ENCODE peak calls at places on chromosomes 7 and 10, in six cellular contexts. Z is NB4, O is A549, L is K562, R is GM12878, S is HepG2. C is an unnamed sample.

GRCh38 chr10:62384447-62385081 is 10.4 kb downstream of the ZNF365 start:
- DNase-seq in R (no peak), S (no peak), L (no peak), Z (no peak), O (no peak), C (no peak)

GRCh38 chr7:105808703-105809590 is 67.5 kb downstream of the ATXN7L1 start:
- DNase-seq in R (peak), S (no peak), L (peak), Z (peak), O (no peak), C (peak)

GRCh38 chr10:3861785-3862184 is 76.8 kb upstream of the KLF6 start:
- DNase-seq in L (no peak), Z (no peak), R (no peak), O (no peak), S (no peak), C (no peak)

GRCh38 chr7:121544199-121544598 is 148.1 kb upstream of the FAM3C start:
- DNase-seq in O (no peak), R (no peak), Z (no peak), S (no peak), L (no peak), C (no peak)

GRCh38 chr10:60139798-60140566 is 233.6 kb upstream of the CCDC6 start:
- DNase-seq in L (no peak), Z (no peak), R (no peak), S (no peak), O (no peak), C (peak)

GRCh38 chr10:10891437-10891836 is 126.2 kb upstream of the CELF2 start:
- DNase-seq in S (no peak), Z (no peak), L (no peak), R (no peak), O (no peak), C (no peak)

GRCh38 chr10:79336276-79336675 is 11.0 kb upstream of the PPIF start:
- DNase-seq in L (no peak), O (no peak), S (no peak), R (no peak), Z (no peak), C (no peak)

GRCh38 chr7:116876664-116877442 is 14.5 kb downstream of the CAPZA2 start:
- DNase-seq in R (no peak), L (peak), S (no peak), Z (no peak), O (no peak), C (peak)

GRCh38 chr10:68900427-68901105 is 549 bp upstream of the DDX50 start:
- DNase-seq in O (peak), S (no peak), Z (no peak), R (peak), L (no peak), C (no peak)

GRCh38 chr7:88041583-88041982 is 107.5 kb downstream of the ADAM22 start:
- DNase-seq in L (no peak), O (no peak), R (no peak), S (no peak), Z (no peak), C (no peak)

GRCh38 chr10:132746801-132747625 is 38.9 kb downstream of the NKX6-2 start:
- DNase-seq in R (no peak), O (no peak), Z (no peak), L (no peak), S (no peak), C (no peak)

GRCh38 chr7:495326-495725 is 24.3 kb downstream of the PDGFA start:
- DNase-seq in Z (no peak), S (no peak), L (no peak), O (no peak), R (no peak), C (no peak)

GRCh38 chr10:7239312-7239985 is 171.4 kb downstream of the SFMBT2 start:
- DNase-seq in Z (no peak), L (no peak), S (no peak), R (no peak), O (no peak), C (no peak)

GRCh38 chr7:75969182-75969581 is 25.2 kb downstream of the TMEM120A start:
- DNase-seq in S (no peak), R (no peak), L (no peak), O (no peak), Z (no peak), C (no peak)
- TF ChIP-seq MYC in S (no peak), R (no peak), L (no peak), O (no peak), Z (no peak), C (no peak)

GRCh38 chr7:94040254-94040653 is 36.1 kb upstream of the BET1 start:
- DNase-seq in O (no peak), R (no peak), L (peak), S (no peak), Z (no peak), C (no peak)
- TF ChIP-seq MYC in O (no peak), R (no peak), L (no peak), S (no peak), Z (no peak), C (no peak)

GRCh38 chr10:22615819-22616499 is 98.4 kb downstream of the PIP4K2A start:
- DNase-seq in S (peak), Z (peak), O (no peak), R (peak), L (peak), C (no peak)
- TF ChIP-seq MYC in S (peak), Z (peak), O (no peak), R (peak), L (peak), C (no peak)

DNA sequence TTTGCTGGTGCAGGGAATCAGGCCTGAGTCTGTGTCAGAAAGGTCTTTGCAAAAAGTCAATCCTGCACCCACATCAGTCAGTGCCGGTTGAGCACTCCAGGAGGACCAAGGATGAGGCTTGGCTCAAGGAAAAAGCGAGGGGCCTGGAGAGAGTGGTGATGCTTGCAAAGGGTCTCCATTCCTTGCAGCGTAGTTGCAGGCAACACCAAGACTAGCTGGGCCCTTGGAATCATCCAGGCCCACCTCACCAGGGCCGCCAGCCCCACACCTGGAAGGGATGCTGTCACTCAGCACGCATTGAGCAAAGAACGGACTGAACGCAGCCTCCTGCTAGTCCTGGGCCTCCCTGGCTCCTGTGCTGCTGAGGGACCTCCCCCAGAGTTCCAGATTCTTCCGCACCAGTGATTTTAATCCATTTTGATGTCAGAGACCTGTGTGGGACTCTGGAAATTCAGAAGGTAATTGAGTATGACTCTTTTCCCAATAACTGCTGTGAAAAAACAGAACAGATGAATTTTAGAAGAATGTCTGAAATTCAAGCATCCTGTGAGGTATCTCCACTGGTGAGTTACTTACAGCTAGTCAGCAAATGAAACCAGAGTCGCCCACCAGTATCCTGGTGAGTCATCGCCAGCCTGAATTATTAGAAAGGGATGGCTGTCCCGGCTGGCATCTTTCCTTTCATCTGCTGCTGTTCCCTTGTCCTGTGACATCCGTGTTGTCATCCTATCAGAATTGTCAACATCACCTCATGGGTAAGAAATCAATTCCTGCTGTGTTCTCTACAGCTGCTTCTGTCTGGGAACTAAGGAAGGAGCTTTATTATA is 150.8 kb upstream of the NPS start:
- DNase-seq in Z (no peak), O (no peak), S (no peak), L (no peak), R (no peak), C (peak)
- TF ChIP-seq MYC in Z (no peak), O (no peak), S (no peak), L (no peak), R (no peak), C (no peak)

GRCh38 chr10:413662-414071 is 275.8 kb downstream of the DIP2C start:
- DNase-seq in L (no peak), O (no peak), R (no peak), Z (no peak), S (no peak), C (no peak)

GRCh38 chr10:418894-419293 is 270.6 kb downstream of the DIP2C start:
- DNase-seq in R (no peak), L (no peak), O (no peak), Z (no peak), S (no peak), C (no peak)

GRCh38 chr10:412109-412508 is 276.9 kb downstream of the ZMYND11 start:
- DNase-seq in O (no peak), R (no peak), L (no peak), Z (no peak), S (no peak), C (no peak)

GRCh38 chr10:420154-421121 is 269.0 kb downstream of the DIP2C start:
- DNase-seq in Z (no peak), L (no peak), O (no peak), S (no peak), R (no peak), C (peak)

DNA sequence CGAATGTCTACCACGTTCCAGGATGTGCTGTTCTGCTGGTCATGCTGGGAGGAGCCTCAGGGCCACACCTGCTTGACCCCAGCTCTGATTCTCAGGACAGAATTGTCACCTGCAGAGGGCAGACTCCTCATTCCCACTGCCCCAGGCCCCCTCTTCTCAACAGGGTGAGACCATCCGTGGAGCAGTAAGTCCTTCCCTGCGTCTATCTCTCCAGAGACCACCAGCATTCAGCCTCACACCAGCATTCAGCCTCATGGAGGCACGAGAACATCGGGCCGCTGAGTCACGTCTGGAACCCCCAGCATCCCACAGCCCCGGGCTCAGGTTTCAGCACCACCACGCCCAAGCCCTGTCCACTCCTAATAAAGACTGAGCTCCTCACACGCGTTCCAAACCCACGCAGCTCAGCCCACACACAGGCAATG is 273.4 kb downstream of the DIP2C start:
- DNase-seq in R (no peak), O (no peak), S (peak), Z (no peak), L (peak), C (no peak)
- TF ChIP-seq MYC in R (no peak), O (no peak), S (no peak), Z (no peak), L (no peak), C (no peak)